ENCODE peak calls at places on chromosome 1, in nine cellular contexts. N, Y, K, D, C, J, L, F and Z are unnamed samples.

GRCh38 chr1:36350659-36351171 is 27.3 kb upstream of the EVA1B start:
- DNase-seq in Y (no peak), L (no peak), J (no peak), C (peak), K (peak), D (peak), N (no peak), F (no peak), Z (peak)

GRCh38 chr1:161176468-161177111 is 717 bp downstream of the B4GALT3 start:
- DNase-seq in N (no peak), F (no peak), J (no peak), Y (no peak), K (no peak), C (no peak), L (no peak), D (no peak), Z (no peak)

GRCh38 chr1:116666747-116667576 is 571 bp downstream of the IGSF3 start:
- DNase-seq in Y (peak), C (no peak), L (peak), N (no peak), D (no peak), J (no peak), K (no peak), F (peak), Z (no peak)

GRCh38 chr1:197910120-197911110 is 6.8 kb upstream of the LHX9 start:
- DNase-seq in F (no peak), D (no peak), C (no peak), N (no peak), J (no peak), Y (no peak), K (no peak), L (no peak), Z (no peak)

GRCh38 chr1:16724718-16725438 is 15.4 kb upstream of the RNU1-4 start:
- DNase-seq in K (no peak), F (peak), N (no peak), C (no peak), L (peak), Y (no peak), J (peak), D (no peak), Z (no peak)

GRCh38 chr1:230303069-230303468 is 123.1 kb downstream of the PGBD5 start:
- DNase-seq in Y (no peak), N (no peak), L (no peak), D (no peak), K (no peak), J (no peak), C (no peak), F (no peak), Z (peak)

GRCh38 chr1:89065077-89065868 is at the start of gene GBP1:
- DNase-seq in K (peak), J (no peak), D (peak), C (no peak), N (no peak), L (no peak), Y (no peak), F (no peak), Z (peak)

GRCh38 chr1:216670118-216670870 is 52.9 kb downstream of the ESRRG start:
- DNase-seq in D (no peak), L (no peak), C (no peak), J (no peak), N (no peak), F (no peak), Y (no peak), K (no peak), Z (no peak)

GRCh38 chr1:12711421-12712005 is 4.4 kb upstream of the AADACL3 start:
- DNase-seq in N (no peak), D (no peak), Y (no peak), J (no peak), C (no peak), L (no peak), F (no peak), K (no peak), Z (peak)

GRCh38 chr1:164586619-164587018 is 27.6 kb downstream of the PBX1 start:
- DNase-seq in F (no peak), Y (no peak), D (no peak), N (no peak), K (no peak), J (no peak), C (no peak), L (no peak), Z (no peak)

GRCh38 chr1:46747683-46748288 is 28.9 kb upstream of the EFCAB14 start:
- DNase-seq in N (no peak), Y (peak), F (peak), D (no peak), C (no peak), J (peak), K (peak), L (peak), Z (peak)

GRCh38 chr1:111520040-111520439 is 16.6 kb upstream of the ADORA3 start:
- DNase-seq in Y (no peak), N (no peak), J (no peak), C (no peak), K (no peak), D (no peak), L (no peak), F (no peak), Z (no peak)

GRCh38 chr1:165543651-165544452 is at the start of gene LRRC52:
- DNase-seq in Y (peak), K (no peak), N (no peak), C (no peak), F (no peak), L (no peak), D (no peak), J (peak), Z (peak)

GRCh38 chr1:109649380-109649987 is 6.4 kb upstream of the GSTM4 start:
- DNase-seq in L (no peak), Y (peak), N (no peak), K (peak), D (no peak), F (no peak), J (no peak), C (no peak), Z (peak)

GRCh38 chr1:53552146-53552940 is 93.1 kb downstream of the DMRTB1 start:
- DNase-seq in C (no peak), J (peak), L (no peak), N (peak), K (peak), D (no peak), F (no peak), Y (peak), Z (peak)

GRCh38 chr1:115293899-115294298 is 44.1 kb downstream of the NGF start:
- DNase-seq in K (no peak), D (no peak), F (no peak), N (no peak), J (no peak), C (no peak), Y (no peak), L (no peak), Z (no peak)

GRCh38 chr1:174572771-174573170 is 125.0 kb downstream of the GPR52 start:
- DNase-seq in J (no peak), F (no peak), D (no peak), K (peak), N (no peak), L (no peak), C (no peak), Y (no peak), Z (no peak)

GRCh38 chr1:208179303-208179702 is 64.9 kb downstream of the PLXNA2 start:
- DNase-seq in L (peak), Y (peak), C (no peak), D (no peak), J (no peak), K (no peak), F (no peak), N (no peak), Z (peak)

GRCh38 chr1:29502901-29503300 is 266.6 kb downstream of the PTPRU start:
- DNase-seq in N (no peak), L (no peak), K (no peak), F (no peak), Y (peak), C (no peak), J (no peak), D (no peak), Z (no peak)

GRCh38 chr1:59072017-59072947 is 224.6 kb upstream of the FGGY start:
- DNase-seq in K (no peak), L (no peak), J (no peak), Y (peak), C (peak), N (no peak), D (no peak), F (no peak), Z (no peak)